ENCODE peak calls at places on chromosomes 6 and 20, in six cellular contexts. O is H9, H is mesenchymal stem cell, M is IMR-90, L is trophoblast cell, J is H1. P is an unnamed sample.
A peak's percentile ranks its signal among the peaks of the same experiment; 100 is the strongest.

GRCh38 chr6:81735756-81736380 is 16.6 kb downstream of the TENT5A start:
- DNase-seq in M (peak; percentile 38), O (no peak), H (no peak), L (peak; percentile 81), J (no peak), P (no peak)

GRCh38 chr6:46926481-46926880 is 4.7 kb upstream of the ADGRF5 start:
- DNase-seq in H (no peak), J (no peak), M (peak; percentile 0), O (no peak), L (peak; percentile 89), P (no peak)

GRCh38 chr20:24502184-24502583 is 32.8 kb downstream of the SYNDIG1 start:
- DNase-seq in M (peak; percentile 59), O (peak; percentile 10), H (peak; percentile 16), J (no peak), L (no peak), P (no peak)

GRCh38 chr6:14524319-14524718 is 406.7 kb downstream of the CD83 start:
- DNase-seq in O (no peak), M (peak; percentile 92), J (no peak), H (peak; percentile 83), L (no peak), P (no peak)

GRCh38 chr20:3156811-3157619 is 2.6 kb downstream of the FASTKD5 start:
- DNase-seq in M (peak; percentile 26), H (no peak), J (no peak), O (no peak), L (no peak), P (no peak)

GRCh38 chr6:134177753-134178229 is 125.4 kb upstream of the SLC2A12 start:
- DNase-seq in H (peak; percentile 72), L (no peak), O (no peak), J (no peak), M (peak; percentile 69), P (no peak)

GRCh38 chr6:2839195-2839981 is 2.3 kb downstream of the SERPINB1 start:
- DNase-seq in M (peak; percentile 83), H (peak; percentile 49), L (no peak), J (no peak), O (no peak), P (no peak)

GRCh38 chr6:139198529-139199303 is 63.8 kb downstream of the HECA start:
- DNase-seq in M (no peak), H (no peak), O (no peak), L (no peak), J (no peak), P (no peak)

GRCh38 chr6:8322659-8323058 is 112.7 kb downstream of the SLC35B3 start:
- DNase-seq in H (no peak), M (no peak), O (no peak), J (no peak), L (no peak), P (no peak)

GRCh38 chr20:54208492-54209044 is 681 bp downstream of the PFDN4 start:
- DNase-seq in M (peak; percentile 63), O (no peak), H (peak; percentile 52), J (no peak), L (peak; percentile 4), P (no peak)

GRCh38 chr6:137307163-137307851 is 88.1 kb upstream of the IFNGR1 start:
- DNase-seq in H (no peak), L (no peak), O (no peak), M (no peak), J (no peak), P (no peak)

GRCh38 chr6:162921062-162921461 is 193.3 kb downstream of the PACRG start:
- DNase-seq in J (no peak), O (no peak), L (no peak), M (no peak), H (no peak), P (no peak)

GRCh38 chr20:62688855-62689460 is 19.7 kb upstream of the NTSR1 start:
- DNase-seq in H (no peak), L (no peak), O (no peak), J (no peak), M (peak; percentile 7), P (no peak)
- H2BK120ac ChIP-seq in H (no peak overlapping the region), L (no peak overlapping the region), O (no peak overlapping the region), J (no peak overlapping the region), M (no peak overlapping the region), P (no peak overlapping the region)

GRCh38 chr20:55918471-55918870 is 86.8 kb downstream of the CBLN4 start:
- DNase-seq in O (no peak), H (no peak), M (no peak), J (no peak), L (no peak), P (no peak)
- H3K14ac ChIP-seq in O (no peak overlapping the region), H (no peak overlapping the region), M (no peak overlapping the region), J (no peak overlapping the region), L (no peak overlapping the region), P (no peak overlapping the region)

GRCh38 chr20:50759678-50760077 is 28.3 kb downstream of the PARD6B start:
- DNase-seq in O (no peak), M (no peak), L (no peak), H (no peak), J (no peak), P (no peak)

GRCh38 chr20:50762045-50762422 is 30.7 kb downstream of the PARD6B start:
- DNase-seq in M (peak; percentile 36), L (no peak), H (no peak), J (no peak), O (no peak), P (no peak)

GRCh38 chr20:50758992-50759391 is 27.6 kb downstream of the PARD6B start:
- DNase-seq in H (no peak), M (no peak), J (no peak), L (no peak), O (no peak), P (no peak)

GRCh38 chr20:50765674-50766073 is 29.2 kb upstream of the BCAS4 start:
- DNase-seq in M (no peak), H (no peak), J (no peak), O (no peak), L (no peak), P (no peak)

DNA sequence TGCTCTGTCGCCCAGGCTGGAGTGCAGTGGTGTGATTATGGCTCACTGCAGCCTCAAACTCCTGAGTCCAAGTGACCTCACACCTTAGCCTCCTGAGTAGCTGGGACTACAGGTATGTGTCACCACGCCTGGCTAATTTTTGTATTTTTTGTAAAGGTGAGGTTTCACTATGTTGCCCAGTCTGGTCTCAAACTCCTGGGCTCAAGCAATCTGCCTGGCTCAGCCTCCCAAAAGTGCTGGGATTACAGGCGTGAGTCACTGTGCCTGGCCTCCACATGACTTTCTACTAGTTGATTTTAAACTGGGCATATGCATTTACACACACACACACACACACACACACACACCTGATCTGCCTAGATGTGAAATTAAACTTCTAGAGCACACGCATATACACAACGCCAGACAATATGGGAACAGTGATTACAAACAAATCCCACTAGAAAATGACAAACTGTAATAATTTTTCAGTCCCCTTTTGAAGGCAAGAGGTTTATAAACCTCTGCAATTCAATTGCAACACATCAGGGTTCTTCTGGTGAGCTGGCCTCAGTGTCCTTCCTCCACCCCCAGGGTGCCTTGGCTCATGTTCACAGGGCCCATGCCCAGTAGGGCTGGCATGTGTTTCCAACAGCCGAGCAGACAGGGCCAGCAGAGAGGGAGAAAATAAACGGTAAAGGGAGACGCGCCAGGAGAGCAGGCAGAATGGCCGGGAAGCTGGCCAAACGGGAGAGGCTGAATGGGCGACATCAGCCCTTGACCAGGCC is 31.2 kb downstream of the PARD6B start:
- DNase-seq in H (no peak), J (no peak), M (peak; percentile 76), O (no peak), L (peak; percentile 50), P (no peak)
- H3K9ac ChIP-seq in H (peak overlapping the region; percentile 19), J (no peak overlapping the region), M (no peak overlapping the region), O (no peak overlapping the region), L (no peak overlapping the region), P (no peak overlapping the region)

GRCh38 chr6:157823523-157824370 is 701 bp downstream of the SNX9 start:
- DNase-seq in J (no peak), M (peak; percentile 88), H (peak; percentile 80), O (peak; percentile 45), L (peak; percentile 82), P (no peak)
- H2BK120ac ChIP-seq in J (peak overlapping the region; percentile 78), M (peak overlapping the region; percentile 55), H (peak overlapping the region; percentile 100), O (no peak overlapping the region), L (peak overlapping the region; percentile 74), P (peak overlapping the region; percentile 13)